ENCODE peak calls at places on chromosomes 1 and 21, in four cellular contexts. Q, B, D and F are unnamed samples.

GRCh38 chr1:99348375-99349132 is 84.3 kb downstream of the PLPPR4 start:
- DNase-seq in D (no peak), B (no peak), Q (no peak), F (no peak)

GRCh38 chr1:179002552-179003345 is 22.9 kb upstream of the FAM20B start:
- DNase-seq in Q (peak), B (peak), D (peak), F (peak)

GRCh38 chr1:192550922-192551534 is 24.5 kb upstream of the RGS1 start:
- DNase-seq in D (no peak), B (no peak), Q (no peak), F (no peak)

GRCh38 chr1:6262570-6263420 is 1.9 kb upstream of the GPR153 start:
- DNase-seq in Q (peak), D (peak), B (no peak), F (peak)

GRCh38 chr1:205183676-205184335 is 27.7 kb downstream of the DSTYK start:
- DNase-seq in D (no peak), B (no peak), Q (no peak), F (no peak)

GRCh38 chr1:208691012-208691411 is 446.8 kb upstream of the PLXNA2 start:
- DNase-seq in D (no peak), Q (no peak), B (no peak), F (no peak)

GRCh38 chr1:156887324-156887723 is 6.2 kb upstream of the PEAR1 start:
- DNase-seq in Q (no peak), D (no peak), B (no peak), F (no peak)

GRCh38 chr1:70083519-70083918 is 121.9 kb downstream of the LRRC40 start:
- DNase-seq in D (no peak), Q (no peak), B (no peak), F (no peak)

GRCh38 chr21:43865471-43866181 is 603 bp downstream of the AGPAT3 start:
- DNase-seq in B (peak), D (peak), Q (peak), F (no peak)

GRCh38 chr1:180248731-180249681 is 18.9 kb downstream of the LHX4 start:
- DNase-seq in B (peak), D (no peak), Q (no peak), F (no peak)

GRCh38 chr1:180898441-180899219 is 14.1 kb upstream of the KIAA1614 start:
- DNase-seq in D (no peak), B (no peak), Q (no peak), F (no peak)

GRCh38 chr1:109805486-109806180 is 41.9 kb upstream of the EPS8L3 start:
- DNase-seq in Q (no peak), B (peak), D (peak), F (no peak)

GRCh38 chr1:39407889-39408640 is 83.4 kb upstream of the BMP8A start:
- DNase-seq in Q (no peak), D (no peak), B (no peak), F (no peak)

GRCh38 chr1:153488731-153489130 is 28.3 kb upstream of the S100A7 start:
- DNase-seq in B (no peak), Q (peak), D (no peak), F (no peak)

GRCh38 chr1:207890136-207890738 is 20.7 kb downstream of the CD34 start:
- DNase-seq in Q (peak), D (peak), B (no peak), F (no peak)

GRCh38 chr1:106249810-106250209 is 806.7 kb upstream of the PRMT6 start:
- DNase-seq in B (no peak), Q (no peak), D (no peak), F (no peak)

GRCh38 chr1:40385437-40386310 is 12.1 kb downstream of the SMAP2 start:
- DNase-seq in D (no peak), Q (no peak), B (no peak), F (peak)

GRCh38 chr1:180842482-180842881 is 70.2 kb upstream of the KIAA1614 start:
- DNase-seq in Q (no peak), D (no peak), B (no peak), F (no peak)

GRCh38 chr1:30378991-30379581 is 344.3 kb downstream of the MATN1 start:
- DNase-seq in Q (no peak), D (peak), B (no peak), F (no peak)

GRCh38 chr1:24505816-24506215 is 3.2 kb downstream of the RCAN3 start:
- DNase-seq in B (no peak), D (no peak), Q (no peak), F (no peak)

GRCh38 chr1:4726620-4727341 is 72.4 kb downstream of the AJAP1 start:
- DNase-seq in Q (no peak), B (no peak), D (no peak), F (peak)

GRCh38 chr1:41613646-41614592 is 129.4 kb upstream of the EDN2 start:
- DNase-seq in D (no peak), B (no peak), Q (no peak), F (no peak)

GRCh38 chr1:234931404-234931973 is 197.1 kb downstream of the TOMM20 start:
- DNase-seq in B (no peak), Q (no peak), D (no peak), F (no peak)

GRCh38 chr1:226973371-226973897 is 33.3 kb downstream of the COQ8A start:
- DNase-seq in Q (peak), D (peak), B (no peak), F (no peak)

GRCh38 chr1:150115121-150115520 is 34.6 kb upstream of the PLEKHO1 start:
- DNase-seq in B (no peak), D (no peak), Q (no peak), F (no peak)

GRCh38 chr1:109089242-109090015 is 1.1 kb upstream of the TMEM167B start:
- DNase-seq in D (no peak), Q (peak), B (peak), F (peak)

GRCh38 chr1:227776277-227776676 is 39.2 kb upstream of the PRSS38 start:
- DNase-seq in Q (no peak), D (no peak), B (no peak), F (no peak)

GRCh38 chr1:192977089-192977706 is 82.0 kb downstream of the UCHL5 start:
- DNase-seq in Q (no peak), B (no peak), D (no peak), F (no peak)

GRCh38 chr1:18967066-18967690 is 10.7 kb upstream of the IFFO2 start:
- DNase-seq in Q (no peak), B (no peak), D (no peak), F (no peak)

GRCh38 chr1:40787733-40788560 is 4.4 kb downstream of the KCNQ4 start:
- DNase-seq in Q (no peak), B (no peak), D (no peak), F (no peak)

GRCh38 chr1:47569681-47570470 is 132.0 kb downstream of the FOXD2 start:
- DNase-seq in Q (peak), D (no peak), B (peak), F (no peak)

GRCh38 chr1:92085727-92086126 is 5.6 kb downstream of the BTBD8 start:
- DNase-seq in D (no peak), B (no peak), Q (no peak), F (no peak)

GRCh38 chr1:18486195-18486594 is 5.5 kb downstream of the KLHDC7A start:
- DNase-seq in D (no peak), B (no peak), Q (no peak), F (no peak)

GRCh38 chr1:63601061-63601460 is 7.8 kb downstream of the PGM1 start:
- DNase-seq in B (no peak), D (no peak), Q (no peak), F (no peak)

GRCh38 chr1:193558491-193559028 is 372.1 kb upstream of the B3GALT2 start:
- DNase-seq in D (no peak), B (no peak), Q (no peak), F (no peak)

GRCh38 chr1:184745110-184745509 is 9.5 kb downstream of the EDEM3 start:
- DNase-seq in B (no peak), Q (no peak), D (no peak), F (no peak)
- H3K27ac ChIP-seq in B (no peak), Q (no peak), D (no peak), F (no peak)

DNA sequence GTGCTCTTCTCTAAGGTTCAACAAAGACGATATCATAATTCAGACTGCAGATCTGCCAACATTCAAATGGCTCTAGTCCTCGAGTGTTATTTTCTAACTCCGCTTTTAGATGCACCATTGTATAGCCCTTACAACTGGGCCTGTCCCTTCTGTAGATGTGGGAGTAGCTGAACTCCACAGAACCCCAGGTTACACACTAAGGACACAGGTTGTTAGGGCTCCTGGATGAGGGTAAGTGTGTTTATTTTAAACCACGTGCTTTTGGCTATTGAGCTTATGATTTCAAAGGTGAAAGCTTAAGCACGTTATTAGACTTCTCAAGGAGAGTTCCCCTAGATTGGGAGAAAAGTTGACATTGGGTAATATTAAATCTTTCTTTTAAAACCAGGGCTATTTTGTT is 64.7 kb downstream of the MPZL1 start:
- DNase-seq in D (no peak), Q (no peak), B (no peak), F (no peak)
- H3K27ac ChIP-seq in D (no peak), Q (no peak), B (no peak), F (no peak)

DNA sequence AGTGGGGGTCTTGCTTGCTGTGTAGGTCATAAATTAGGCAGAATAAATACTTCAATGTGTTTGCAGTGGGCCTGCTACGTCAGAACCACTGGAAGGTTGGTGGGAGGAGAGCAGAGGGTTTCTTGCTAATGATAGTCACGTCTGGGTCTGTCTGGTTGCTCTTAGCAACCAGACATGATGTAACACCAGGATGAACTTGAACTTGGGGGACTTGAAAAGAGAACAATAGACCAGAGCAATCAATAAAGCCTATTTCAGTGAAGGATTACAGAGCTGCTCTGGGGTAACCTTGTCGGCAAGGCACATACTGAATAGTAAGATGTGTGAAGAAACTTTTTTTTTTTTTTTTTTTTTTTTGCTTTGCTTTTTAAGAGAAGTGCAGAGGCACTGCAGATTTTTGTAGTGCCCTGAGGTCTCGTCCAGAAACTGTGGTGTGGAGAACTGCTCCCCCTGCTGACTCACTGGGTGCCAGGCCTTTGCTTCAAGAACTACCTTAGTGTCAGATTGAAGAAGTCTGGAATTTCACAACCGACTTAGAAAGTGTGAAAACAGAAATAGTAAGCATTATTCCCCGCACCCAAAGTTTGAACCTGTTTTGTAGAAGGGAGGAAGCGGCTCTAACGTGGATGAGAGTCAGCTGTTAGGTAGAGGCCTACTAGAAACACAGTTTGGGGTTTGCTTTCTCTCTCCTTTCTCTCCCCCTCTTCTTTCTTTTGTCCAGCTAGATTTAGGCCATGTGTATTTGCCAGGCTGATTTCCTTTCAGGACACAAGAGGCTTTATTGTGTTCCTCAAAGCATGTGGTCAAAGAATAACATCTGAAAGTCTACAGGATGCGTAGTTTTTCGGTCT is 271.6 kb downstream of the TM2D1 start:
- DNase-seq in D (peak), Q (peak), B (peak), F (peak)
- H3K27ac ChIP-seq in D (peak), Q (peak), B (peak), F (peak)

DNA sequence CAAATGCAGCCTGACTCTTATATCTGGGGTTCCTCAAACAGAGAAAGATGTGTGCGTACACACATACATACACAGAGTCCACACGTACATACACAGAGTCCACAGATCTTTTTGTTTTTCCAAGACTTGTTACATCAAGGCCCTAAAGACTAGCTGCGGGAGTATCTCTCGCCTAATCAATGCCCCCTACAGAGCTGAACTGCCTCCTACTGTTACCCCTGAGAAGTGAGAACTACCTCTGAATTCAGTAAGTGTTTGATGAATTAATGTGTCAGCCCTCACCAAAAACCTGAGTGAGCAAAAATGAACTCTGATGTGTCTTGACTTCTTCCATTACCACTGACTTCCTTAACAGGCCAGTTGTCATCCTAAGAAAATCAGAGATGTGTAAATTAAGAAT is 351.2 kb downstream of the HHIPL2 start:
- DNase-seq in Q (no peak), D (no peak), B (no peak), F (no peak)
- H3K27ac ChIP-seq in Q (no peak), D (no peak), B (no peak), F (no peak)

DNA sequence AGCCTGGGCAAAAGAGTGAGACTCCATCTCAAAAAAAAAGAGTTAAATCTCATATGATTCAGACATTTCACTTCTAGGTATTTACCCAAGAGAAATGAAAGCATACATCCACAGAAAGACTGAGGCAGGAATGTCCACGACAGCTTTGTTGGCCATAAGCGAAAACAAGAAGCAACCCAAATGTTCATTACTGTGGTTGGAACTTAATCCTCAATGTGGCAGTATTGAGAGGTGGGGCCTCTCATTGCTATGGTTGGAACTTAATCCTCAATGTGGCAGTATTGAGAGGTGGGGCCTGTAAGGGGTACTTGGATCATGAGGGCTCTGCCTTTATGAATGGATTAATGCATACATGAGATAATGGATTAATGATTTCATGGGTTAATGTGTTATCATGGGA is 15.2 kb downstream of the C21orf58 start:
- DNase-seq in B (no peak), D (no peak), Q (no peak), F (no peak)
- H3K27ac ChIP-seq in B (no peak), D (no peak), Q (no peak), F (no peak)

DNA sequence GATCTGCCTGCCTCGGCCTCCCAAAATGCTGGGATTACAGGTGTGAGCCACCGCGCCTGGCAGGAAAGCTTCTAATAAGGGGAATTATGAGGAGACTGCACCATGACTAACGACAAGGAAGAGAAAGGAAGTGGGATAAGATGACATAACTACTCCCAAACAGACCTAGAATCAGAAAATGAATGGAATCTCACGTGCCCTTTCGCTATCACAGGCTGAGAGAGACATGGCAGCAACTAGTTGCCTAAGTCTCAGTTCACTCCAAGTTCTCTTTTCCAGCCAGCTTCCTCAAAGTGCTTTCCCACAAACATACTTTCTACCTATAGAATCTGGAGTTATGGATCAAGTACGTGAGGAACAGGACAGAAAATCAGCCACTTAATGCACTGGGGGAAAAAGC is 2.0 kb downstream of the PI4KB start:
- DNase-seq in B (no peak), D (no peak), Q (no peak), F (no peak)
- H3K27ac ChIP-seq in B (no peak), D (peak), Q (peak), F (no peak)

DNA sequence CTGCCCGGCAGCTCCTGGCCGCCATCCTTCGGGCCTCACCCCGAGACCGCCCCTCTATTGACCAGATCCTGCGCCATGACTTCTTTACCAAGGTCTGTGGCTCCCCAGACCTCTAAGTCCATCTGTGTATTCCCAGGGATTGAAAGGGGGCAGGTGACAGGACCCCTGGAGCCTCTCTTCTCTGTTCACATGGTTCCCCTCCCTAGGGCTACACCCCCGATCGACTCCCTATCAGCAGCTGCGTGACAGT is 2.8 kb downstream of the PLK3 start:
- DNase-seq in B (no peak), D (no peak), Q (no peak), F (no peak)
- H3K27ac ChIP-seq in B (peak), D (peak), Q (no peak), F (no peak)

GRCh38 chr1:200896571-200897187 is 2.0 kb downstream of the INAVA start:
- DNase-seq in Q (no peak), B (peak), D (no peak), F (no peak)
- H3K27ac ChIP-seq in Q (no peak), B (peak), D (no peak), F (no peak)

DNA sequence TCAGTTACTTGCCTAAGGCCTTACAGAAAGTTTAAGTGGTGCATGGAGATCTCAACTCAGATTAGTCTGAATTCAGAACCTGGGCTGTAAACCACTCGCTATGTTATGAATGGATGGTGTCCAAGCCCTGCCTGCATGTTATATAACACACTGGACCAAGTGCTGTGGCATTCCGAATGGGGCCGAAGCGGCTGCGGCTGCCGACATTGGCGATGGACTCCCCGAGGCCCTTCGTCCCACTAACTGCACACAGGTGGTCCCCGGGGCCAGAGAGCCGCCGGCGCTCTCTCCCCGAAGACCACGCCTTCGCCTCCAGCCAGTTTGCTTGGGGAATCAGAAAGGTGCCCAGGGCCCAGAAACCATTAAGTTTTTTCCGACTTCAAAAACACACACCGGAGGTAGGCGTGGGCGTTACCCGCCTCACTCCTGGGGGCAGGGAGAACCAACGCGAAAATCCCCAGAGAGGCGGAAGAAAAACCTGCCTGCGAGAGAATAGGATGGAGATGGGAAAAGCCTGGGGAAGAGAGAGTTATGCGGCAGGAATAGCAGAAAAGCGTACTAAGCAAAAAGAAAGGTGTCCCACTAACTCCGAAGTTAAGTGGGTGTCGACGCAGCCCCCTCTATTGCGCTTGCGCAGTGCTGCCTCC is 561 bp upstream of the TENT5C start:
- DNase-seq in Q (no peak), D (no peak), B (peak), F (no peak)
- H3K27ac ChIP-seq in Q (peak), D (peak), B (peak), F (peak)